ENCODE peak calls at places on chromosomes 2 and 18, in five cellular contexts. P is adrenal gland, B is ovary, C is suprapubic skin, L is GM23338. O is an unnamed sample.

GRCh38 chr18:31983020-31983419 is 35.6 kb upstream of the RNF125 start:
- DNase-seq in P (no peak), B (no peak), C (no peak), L (no peak), O (no peak)

GRCh38 chr2:115119086-115119485 is 676.6 kb downstream of the DPP10 start:
- DNase-seq in P (no peak), B (no peak), C (no peak), L (no peak), O (no peak)

GRCh38 chr2:43368483-43369385 is 142.3 kb upstream of the ZFP36L2 start:
- DNase-seq in P (no peak), B (no peak), C (no peak), L (no peak), O (no peak)

GRCh38 chr2:231129216-231129615 is 4.4 kb upstream of the HTR2B start:
- DNase-seq in P (no peak), B (no peak), C (no peak), L (no peak), O (no peak)

GRCh38 chr2:46873632-46874068 is 42.0 kb downstream of the MCFD2 start:
- DNase-seq in P (peak), B (peak), C (no peak), L (no peak), O (no peak)

GRCh38 chr2:64204006-64204632 is 59.9 kb upstream of the PELI1 start:
- DNase-seq in P (no peak), B (peak), C (peak), L (peak), O (peak)

GRCh38 chr2:161171595-161171929 is 11.3 kb downstream of the TANK start:
- DNase-seq in P (no peak), B (no peak), C (no peak), L (no peak), O (no peak)

GRCh38 chr2:110755494-110756078 is 23.2 kb downstream of the ACOXL start:
- DNase-seq in P (no peak), B (no peak), C (no peak), L (no peak), O (no peak)

GRCh38 chr2:51256736-51257135 is 224.8 kb upstream of the NRXN1 start:
- DNase-seq in P (no peak), B (no peak), C (no peak), L (no peak), O (no peak)

GRCh38 chr2:96253006-96253405 is 12.8 kb downstream of the TMEM127 start:
- DNase-seq in P (no peak), B (no peak), C (no peak), L (no peak), O (no peak)

GRCh38 chr2:196234672-196235071 is 63.3 kb upstream of the STK17B start:
- DNase-seq in P (no peak), B (no peak), C (no peak), L (no peak), O (no peak)

GRCh38 chr18:23324861-23325260 is 128.2 kb upstream of the RIOK3 start:
- DNase-seq in P (no peak), B (no peak), C (no peak), L (no peak), O (no peak)

GRCh38 chr2:75309596-75310290 is 110.4 kb upstream of the TACR1 start:
- DNase-seq in P (no peak), B (no peak), C (no peak), L (no peak), O (no peak)

GRCh38 chr2:95278637-95279225 is 4.5 kb downstream of the PROM2 start:
- DNase-seq in P (no peak), B (no peak), C (no peak), L (no peak), O (no peak)

GRCh38 chr2:106537047-106537446 is 49.9 kb downstream of the CD8B2 start:
- DNase-seq in P (peak), B (no peak), C (no peak), L (no peak), O (no peak)

GRCh38 chr18:9577361-9577760 is 37.0 kb downstream of the PPP4R1 start:
- DNase-seq in P (no peak), B (no peak), C (no peak), L (no peak), O (no peak)

GRCh38 chr2:207253946-207254345 is 88.2 kb upstream of the KLF7 start:
- DNase-seq in P (no peak), B (no peak), C (no peak), L (no peak), O (no peak)

GRCh38 chr2:23926289-23926749 is 604 bp downstream of the ATAD2B start:
- DNase-seq in P (peak), B (peak), C (peak), L (peak), O (peak)

GRCh38 chr2:213229814-213230213 is 54.5 kb upstream of the SPAG16 start:
- DNase-seq in P (no peak), B (no peak), C (no peak), L (no peak), O (no peak)

GRCh38 chr2:101672047-101672446 is 25.5 kb upstream of the MAP4K4 start:
- DNase-seq in P (no peak), B (no peak), C (no peak), L (no peak), O (no peak)

GRCh38 chr18:36315736-36316135 is 18.2 kb downstream of the FHOD3 start:
- DNase-seq in P (peak), B (no peak), C (no peak), L (no peak), O (peak)

GRCh38 chr2:15889800-15890498 is 50.4 kb upstream of the MYCN start:
- DNase-seq in P (no peak), B (no peak), C (no peak), L (no peak), O (no peak)

GRCh38 chr2:223943561-223944008 is 1.6 kb downstream of the WDFY1 start:
- DNase-seq in P (no peak), B (no peak), C (no peak), L (no peak), O (no peak)

GRCh38 chr2:26463252-26464207 is 14.4 kb downstream of the OTOF start:
- DNase-seq in P (peak), B (peak), C (no peak), L (peak), O (no peak)

GRCh38 chr2:105454801-105455485 is 56.1 kb upstream of the FHL2 start:
- DNase-seq in P (peak), B (no peak), C (no peak), L (peak), O (peak)

GRCh38 chr2:16049406-16049805 is 109.1 kb downstream of the MYCN start:
- DNase-seq in P (no peak), B (no peak), C (no peak), L (no peak), O (peak)

GRCh38 chr2:25314514-25315315 is 27.0 kb downstream of the DNMT3A start:
- DNase-seq in P (peak), B (peak), C (no peak), L (peak), O (peak)

GRCh38 chr2:241753493-241753892 is 19.1 kb downstream of the D2HGDH start:
- DNase-seq in P (no peak), B (no peak), C (peak), L (no peak), O (no peak)

GRCh38 chr18:54612237-54612636 is 21.2 kb downstream of the DYNAP start:
- DNase-seq in P (no peak), B (no peak), C (no peak), L (no peak), O (no peak)

GRCh38 chr18:54222922-54223567 is 1.4 kb downstream of the MBD2 start:
- DNase-seq in P (no peak), B (no peak), C (no peak), L (no peak), O (no peak)

DNA sequence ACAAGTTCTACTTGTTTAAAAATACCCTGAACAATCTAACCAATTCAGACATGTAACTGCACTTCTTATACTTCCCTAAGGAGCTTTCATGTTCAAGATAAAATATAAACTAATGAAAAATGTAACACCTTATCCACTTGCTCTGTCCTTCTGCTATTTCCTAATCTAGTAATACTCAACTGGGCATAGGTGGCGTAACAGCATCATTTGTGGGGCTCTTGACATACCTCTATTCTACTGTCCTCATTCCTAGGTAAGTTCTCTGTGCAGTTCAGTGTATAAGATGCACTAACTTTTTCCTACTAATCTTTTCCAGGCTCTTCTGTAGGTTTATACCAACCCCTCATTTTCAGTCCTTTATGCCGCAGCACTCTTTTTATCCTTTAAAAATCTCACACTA is 36.7 kb downstream of the PRKD3 start:
- DNase-seq in P (no peak), B (no peak), C (no peak), L (peak), O (no peak)
- TF ChIP-seq CTCF in P (no peak), B (no peak), C (no peak), L (peak), O (peak)

DNA sequence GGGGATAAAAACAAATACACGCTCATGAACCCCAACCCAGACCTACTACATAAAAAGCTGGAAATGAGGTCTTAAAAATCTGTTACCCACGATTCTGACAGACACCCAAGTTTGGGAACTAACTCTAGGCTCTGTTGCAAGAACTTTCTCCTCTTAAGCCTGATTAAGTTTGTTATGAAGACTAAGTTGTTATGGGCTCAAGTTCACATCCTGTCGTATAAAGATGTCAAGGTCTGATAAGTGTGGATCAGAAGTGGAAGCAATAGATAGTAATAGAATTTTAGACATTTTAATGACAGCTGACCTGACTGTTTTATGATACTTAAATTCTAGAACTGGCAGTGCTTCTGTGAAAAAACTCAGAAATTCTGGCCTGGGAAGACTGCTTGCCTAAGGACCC is 43.2 kb downstream of the LPIN2 start:
- DNase-seq in P (no peak), B (no peak), C (no peak), L (no peak), O (no peak)
- H3K27ac ChIP-seq in P (no peak), B (no peak), C (no peak), L (no peak), O (no peak)

DNA sequence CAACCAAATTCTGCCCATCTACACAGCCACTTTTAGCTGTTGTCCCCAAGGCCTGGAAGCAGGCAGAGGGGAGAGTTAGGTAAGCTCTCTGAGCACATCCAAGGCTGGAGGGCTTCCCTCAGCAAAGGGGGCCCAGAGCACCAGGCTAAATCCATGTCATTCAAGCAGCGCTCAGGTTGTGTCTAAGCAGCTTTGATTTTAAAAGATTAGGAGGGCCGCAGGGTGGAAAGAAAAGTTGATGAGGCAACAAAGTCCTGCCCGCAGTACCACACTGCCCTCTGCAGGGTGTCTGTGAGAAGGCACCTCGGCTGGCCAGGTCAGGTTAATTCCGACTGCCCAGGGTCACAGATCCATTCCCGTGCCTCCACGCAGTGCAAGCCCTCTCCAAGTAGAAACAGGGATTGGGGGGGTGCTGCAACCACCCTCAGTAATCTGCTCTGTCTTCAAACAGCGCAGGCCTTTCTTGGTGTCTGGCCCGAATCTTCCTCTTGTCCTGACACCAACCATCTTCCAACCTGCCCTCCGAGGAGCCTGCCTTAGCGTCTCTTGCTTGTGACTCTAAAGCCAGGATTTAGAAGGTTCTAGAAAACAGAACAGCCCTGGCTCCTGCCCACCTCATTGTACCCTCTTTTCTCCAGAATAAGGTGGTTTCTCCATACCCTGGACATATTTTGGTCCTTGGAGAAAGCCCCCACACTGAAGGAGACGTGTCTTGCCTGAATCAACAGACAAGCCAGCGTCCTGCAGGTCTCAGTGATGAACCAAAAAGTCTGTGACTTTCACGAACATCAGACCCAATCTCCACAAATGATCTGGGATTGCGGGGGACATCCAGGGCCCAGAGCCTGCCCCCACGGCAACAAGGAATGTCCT is 289.2 kb downstream of the TNS1 start:
- DNase-seq in P (peak), B (peak), C (peak), L (peak), O (peak)
- TF ChIP-seq CTCF in P (peak), B (peak), C (peak), L (peak), O (peak)

GRCh38 chr2:27914046-27914792 is 23.7 kb downstream of the BABAM2 start:
- DNase-seq in P (no peak), B (no peak), C (no peak), L (no peak), O (no peak)
- H3K27ac ChIP-seq in P (peak), B (no peak), C (peak), L (no peak), O (no peak)

GRCh38 chr2:219286436-219287115 is 7.4 kb downstream of the DNAJB2 start:
- DNase-seq in P (peak), B (peak), C (no peak), L (peak), O (no peak)

GRCh38 chr2:219287569-219288265 is 8.6 kb downstream of the DNAJB2 start:
- DNase-seq in P (no peak), B (peak), C (peak), L (no peak), O (no peak)

GRCh38 chr2:219284501-219285347 is 5.6 kb downstream of the DNAJB2 start:
- DNase-seq in P (no peak), B (no peak), C (no peak), L (no peak), O (no peak)

GRCh38 chr2:219285348-219285685 is 6.2 kb downstream of the DNAJB2 start:
- DNase-seq in P (no peak), B (no peak), C (no peak), L (no peak), O (no peak)

GRCh38 chr2:219285894-219286425 is 6.8 kb downstream of the DNAJB2 start:
- DNase-seq in P (peak), B (peak), C (no peak), L (peak), O (peak)
- TF ChIP-seq CTCF in P (no peak), B (no peak), C (no peak), L (no peak), O (no peak)

GRCh38 chr2:119721462-119721861 is 38.3 kb upstream of the PTPN4 start:
- DNase-seq in P (no peak), B (no peak), C (no peak), L (peak), O (no peak)
- H3K27ac ChIP-seq in P (no peak), B (no peak), C (no peak), L (no peak), O (no peak)